ENCODE peak calls at places on chromosomes 13 and 19, in six cellular contexts. One of them, this sample, is unnamed.

GRCh38 chr19:7913652-7914051 is 978 bp upstream of the TGFBR3L start:
- DNase-seq in thoracic aorta: no peak
- DNase-seq in nucleus accumbens: no peak
- DNase-seq in iris pigment epithelial cell: no peak
- DNase-seq in KBM-7: no peak
- DNase-seq in ascending aorta: no peak
- DNase-seq in this sample: no peak

GRCh38 chr13:114010401-114011101 is 36.7 kb upstream of the C13orf46 start:
- DNase-seq in thoracic aorta: no peak
- DNase-seq in nucleus accumbens: no peak
- DNase-seq in iris pigment epithelial cell: no peak
- DNase-seq in KBM-7: no peak
- DNase-seq in ascending aorta: no peak
- DNase-seq in this sample: peak; percentile 56

GRCh38 chr13:98930014-98930625 is 47.7 kb downstream of the DOCK9 start:
- DNase-seq in thoracic aorta: no peak
- DNase-seq in nucleus accumbens: no peak
- DNase-seq in iris pigment epithelial cell: no peak
- DNase-seq in KBM-7: no peak
- DNase-seq in ascending aorta: no peak
- DNase-seq in this sample: no peak

GRCh38 chr19:55549500-55550320 is 4.4 kb upstream of the SBK3 start:
- DNase-seq in thoracic aorta: no peak
- DNase-seq in nucleus accumbens: no peak
- DNase-seq in iris pigment epithelial cell: peak; percentile 85
- DNase-seq in KBM-7: no peak
- DNase-seq in ascending aorta: peak; percentile 77
- DNase-seq in this sample: no peak

GRCh38 chr13:49279885-49280284 is 32.2 kb downstream of the CDADC1 start:
- DNase-seq in thoracic aorta: no peak
- DNase-seq in nucleus accumbens: no peak
- DNase-seq in iris pigment epithelial cell: no peak
- DNase-seq in KBM-7: no peak
- DNase-seq in ascending aorta: no peak
- DNase-seq in this sample: no peak

GRCh38 chr13:44414771-44415170 is 41.1 kb downstream of the SERP2 start:
- DNase-seq in thoracic aorta: no peak
- DNase-seq in nucleus accumbens: no peak
- DNase-seq in iris pigment epithelial cell: no peak
- DNase-seq in KBM-7: no peak
- DNase-seq in ascending aorta: no peak
- DNase-seq in this sample: no peak

GRCh38 chr13:101331731-101332130 is 84.6 kb downstream of the NALCN start:
- DNase-seq in thoracic aorta: no peak
- DNase-seq in nucleus accumbens: no peak
- DNase-seq in iris pigment epithelial cell: no peak
- DNase-seq in KBM-7: no peak
- DNase-seq in ascending aorta: no peak
- DNase-seq in this sample: no peak

GRCh38 chr19:32702010-32702409 is 10.4 kb downstream of the NUDT19 start:
- DNase-seq in thoracic aorta: no peak
- DNase-seq in nucleus accumbens: no peak
- DNase-seq in iris pigment epithelial cell: no peak
- DNase-seq in KBM-7: no peak
- DNase-seq in ascending aorta: no peak
- DNase-seq in this sample: no peak

GRCh38 chr19:48780684-48781391 is 25.5 kb downstream of the FGF21 start:
- DNase-seq in thoracic aorta: no peak
- DNase-seq in nucleus accumbens: no peak
- DNase-seq in iris pigment epithelial cell: peak; percentile 45
- DNase-seq in KBM-7: peak; percentile 32
- DNase-seq in ascending aorta: no peak
- DNase-seq in this sample: no peak

GRCh38 chr19:32241957-32242710 is 103.3 kb upstream of the ZNF507 start:
- DNase-seq in thoracic aorta: no peak
- DNase-seq in nucleus accumbens: no peak
- DNase-seq in iris pigment epithelial cell: no peak
- DNase-seq in KBM-7: no peak
- DNase-seq in ascending aorta: no peak
- DNase-seq in this sample: peak; percentile 67

GRCh38 chr19:3108775-3109174 is 14.6 kb downstream of the GNA11 start:
- DNase-seq in thoracic aorta: no peak
- DNase-seq in nucleus accumbens: no peak
- DNase-seq in iris pigment epithelial cell: peak; percentile 58
- DNase-seq in KBM-7: peak; percentile 77
- DNase-seq in ascending aorta: no peak
- DNase-seq in this sample: peak; percentile 80

GRCh38 chr19:20470345-20471119 is 95.0 kb downstream of the ZNF737 start:
- DNase-seq in thoracic aorta: no peak
- DNase-seq in nucleus accumbens: no peak
- DNase-seq in iris pigment epithelial cell: no peak
- DNase-seq in KBM-7: no peak
- DNase-seq in ascending aorta: no peak
- DNase-seq in this sample: no peak

GRCh38 chr13:30112602-30113435 is 194.5 kb downstream of the KATNAL1 start:
- DNase-seq in thoracic aorta: no peak
- DNase-seq in nucleus accumbens: peak; percentile 53
- DNase-seq in iris pigment epithelial cell: peak; percentile 89
- DNase-seq in KBM-7: peak; percentile 91
- DNase-seq in ascending aorta: peak; percentile 88
- DNase-seq in this sample: peak; percentile 87

GRCh38 chr13:94433055-94433947 is 46.2 kb downstream of the DCT start:
- DNase-seq in thoracic aorta: no peak
- DNase-seq in nucleus accumbens: no peak
- DNase-seq in iris pigment epithelial cell: no peak
- DNase-seq in KBM-7: peak; percentile 29
- DNase-seq in ascending aorta: no peak
- DNase-seq in this sample: no peak

GRCh38 chr19:18433735-18434398 is 4.1 kb downstream of the ISYNA1 start:
- DNase-seq in thoracic aorta: no peak
- DNase-seq in nucleus accumbens: no peak
- DNase-seq in iris pigment epithelial cell: no peak
- DNase-seq in KBM-7: no peak
- DNase-seq in ascending aorta: no peak
- DNase-seq in this sample: no peak

GRCh38 chr13:114225610-114226009 is 9.1 kb upstream of the CDC16 start:
- DNase-seq in thoracic aorta: no peak
- DNase-seq in nucleus accumbens: no peak
- DNase-seq in iris pigment epithelial cell: no peak
- DNase-seq in KBM-7: no peak
- DNase-seq in ascending aorta: no peak
- DNase-seq in this sample: no peak

GRCh38 chr13:49669735-49670309 is 21.5 kb downstream of the EBPL start:
- DNase-seq in thoracic aorta: no peak
- DNase-seq in nucleus accumbens: peak; percentile 1
- DNase-seq in iris pigment epithelial cell: peak; percentile 62
- DNase-seq in KBM-7: peak; percentile 70
- DNase-seq in ascending aorta: no peak
- DNase-seq in this sample: no peak

GRCh38 chr19:2627319-2627829 is 75.1 kb downstream of the GNG7 start:
- DNase-seq in thoracic aorta: peak; percentile 93
- DNase-seq in nucleus accumbens: peak; percentile 14
- DNase-seq in iris pigment epithelial cell: peak; percentile 99
- DNase-seq in KBM-7: no peak
- DNase-seq in ascending aorta: peak; percentile 98
- DNase-seq in this sample: peak; percentile 84

GRCh38 chr13:44236370-44236769 is 137.3 kb upstream of the SERP2 start:
- DNase-seq in thoracic aorta: no peak
- DNase-seq in nucleus accumbens: no peak
- DNase-seq in iris pigment epithelial cell: peak; percentile 53
- DNase-seq in KBM-7: no peak
- DNase-seq in ascending aorta: no peak
- DNase-seq in this sample: no peak

GRCh38 chr19:34075661-34076091 is 96.6 kb upstream of the LSM14A start:
- DNase-seq in thoracic aorta: no peak
- DNase-seq in nucleus accumbens: no peak
- DNase-seq in iris pigment epithelial cell: peak; percentile 29
- DNase-seq in KBM-7: no peak
- DNase-seq in ascending aorta: no peak
- DNase-seq in this sample: no peak

GRCh38 chr19:44282846-44283245 is 22.0 kb downstream of the ZNF235 start:
- DNase-seq in thoracic aorta: no peak
- DNase-seq in nucleus accumbens: no peak
- DNase-seq in iris pigment epithelial cell: peak; percentile 36
- DNase-seq in KBM-7: no peak
- DNase-seq in ascending aorta: no peak
- DNase-seq in this sample: no peak

GRCh38 chr13:34748078-34748477 is 194.0 kb upstream of the NBEA start:
- DNase-seq in thoracic aorta: no peak
- DNase-seq in nucleus accumbens: no peak
- DNase-seq in iris pigment epithelial cell: no peak
- DNase-seq in KBM-7: peak; percentile 3
- DNase-seq in ascending aorta: peak; percentile 62
- DNase-seq in this sample: no peak

GRCh38 chr19:3867971-3868769 is 668 bp downstream of the ZFR2 start:
- DNase-seq in thoracic aorta: no peak
- DNase-seq in nucleus accumbens: no peak
- DNase-seq in iris pigment epithelial cell: no peak
- DNase-seq in KBM-7: no peak
- DNase-seq in ascending aorta: no peak
- DNase-seq in this sample: no peak

GRCh38 chr19:53531457-53531856 is 6.5 kb upstream of the ZNF331 start:
- DNase-seq in thoracic aorta: no peak
- DNase-seq in nucleus accumbens: no peak
- DNase-seq in iris pigment epithelial cell: no peak
- DNase-seq in KBM-7: no peak
- DNase-seq in ascending aorta: no peak
- DNase-seq in this sample: no peak

GRCh38 chr13:44870456-44870929 is 118.8 kb downstream of the NUFIP1 start:
- DNase-seq in thoracic aorta: no peak
- DNase-seq in nucleus accumbens: no peak
- DNase-seq in iris pigment epithelial cell: no peak
- DNase-seq in KBM-7: no peak
- DNase-seq in ascending aorta: peak; percentile 60
- DNase-seq in this sample: no peak

GRCh38 chr13:44451109-44451508 is 77.5 kb downstream of the SERP2 start:
- DNase-seq in thoracic aorta: no peak
- DNase-seq in nucleus accumbens: no peak
- DNase-seq in iris pigment epithelial cell: no peak
- DNase-seq in KBM-7: no peak
- DNase-seq in ascending aorta: no peak
- DNase-seq in this sample: no peak

GRCh38 chr19:42375415-42376176 is 14.5 kb downstream of the CNFN start:
- DNase-seq in thoracic aorta: no peak
- DNase-seq in nucleus accumbens: no peak
- DNase-seq in iris pigment epithelial cell: no peak
- DNase-seq in KBM-7: no peak
- DNase-seq in ascending aorta: no peak
- DNase-seq in this sample: no peak

GRCh38 chr13:90968510-90968909 is 379.0 kb upstream of the MIR17HG start:
- DNase-seq in thoracic aorta: no peak
- DNase-seq in nucleus accumbens: no peak
- DNase-seq in iris pigment epithelial cell: peak; percentile 1
- DNase-seq in KBM-7: peak; percentile 32
- DNase-seq in ascending aorta: no peak
- DNase-seq in this sample: no peak

GRCh38 chr13:44352671-44353070 is 21.0 kb upstream of the SERP2 start:
- DNase-seq in thoracic aorta: no peak
- DNase-seq in nucleus accumbens: no peak
- DNase-seq in iris pigment epithelial cell: no peak
- DNase-seq in KBM-7: no peak
- DNase-seq in ascending aorta: no peak
- DNase-seq in this sample: no peak